ENCODE peak calls at places on chromosomes 2 and 18, in nine cellular contexts. F is A549; P is EL; W is stimulated activated CD4-positive, alpha-beta T cell treated with anti-CD3 and anti-CD28 coated beads, Interleukin-15, amount 100 ng/mL, for 24 hours; A is NCI-H1417; K is Panc1; Z is GF-D8; I is GM12892; Y is SIG-M5. M is an unnamed sample.

GRCh38 chr18:9468998-9469397 is 6.3 kb upstream of the RALBP1 start:
- DNase-seq in F (no peak), P (no peak), W (no peak), A (no peak), K (no peak), Z (no peak), I (no peak), Y (no peak), M (no peak)

GRCh38 chr2:11129598-11130449 is 25.4 kb upstream of the SLC66A3 start:
- DNase-seq in F (peak), P (no peak), W (peak), A (peak), K (no peak), Z (no peak), I (peak), Y (no peak), M (no peak)

GRCh38 chr2:119009110-119009509 is 67.1 kb downstream of the MARCO start:
- DNase-seq in F (no peak), P (no peak), W (no peak), A (no peak), K (no peak), Z (no peak), I (no peak), Y (no peak), M (no peak)

GRCh38 chr2:241168366-241168765 is 18.1 kb downstream of the PPP1R7 start:
- DNase-seq in F (no peak), P (no peak), W (no peak), A (no peak), K (no peak), Z (no peak), I (no peak), Y (no peak), M (no peak)

GRCh38 chr2:205546417-205546816 is 135.9 kb upstream of the NRP2 start:
- DNase-seq in F (no peak), P (no peak), W (no peak), A (no peak), K (no peak), Z (peak), I (no peak), Y (peak), M (no peak)

GRCh38 chr18:75880266-75880665 is 452.8 kb upstream of the SMIM21 start:
- DNase-seq in F (no peak), P (no peak), W (no peak), A (no peak), K (no peak), Z (no peak), I (no peak), Y (no peak), M (no peak)

GRCh38 chr2:238305092-238305862 is 15.0 kb upstream of the TRAF3IP1 start:
- DNase-seq in F (no peak), P (no peak), W (no peak), A (no peak), K (no peak), Z (no peak), I (no peak), Y (no peak), M (no peak)

GRCh38 chr2:235432741-235433520 is 60.9 kb upstream of the AGAP1 start:
- DNase-seq in F (no peak), P (no peak), W (no peak), A (no peak), K (no peak), Z (no peak), I (no peak), Y (no peak), M (no peak)

GRCh38 chr2:149561309-149561926 is 26.2 kb downstream of the MMADHC start:
- DNase-seq in F (no peak), P (peak), W (no peak), A (peak), K (no peak), Z (no peak), I (no peak), Y (no peak), M (no peak)

GRCh38 chr2:65345626-65346025 is 86.8 kb downstream of the SPRED2 start:
- DNase-seq in F (no peak), P (no peak), W (no peak), A (no peak), K (no peak), Z (no peak), I (no peak), Y (no peak), M (no peak)

GRCh38 chr2:198448803-198449202 is 644.4 kb downstream of the PLCL1 start:
- DNase-seq in F (no peak), P (no peak), W (no peak), A (no peak), K (no peak), Z (no peak), I (no peak), Y (no peak), M (no peak)

GRCh38 chr2:95074663-95075439 is 46.8 kb downstream of the MRPS5 start:
- DNase-seq in F (no peak), P (no peak), W (peak), A (peak), K (no peak), Z (no peak), I (no peak), Y (no peak), M (no peak)

GRCh38 chr2:135662088-135662487 is 79.6 kb upstream of the UBXN4 start:
- DNase-seq in F (no peak), P (peak), W (no peak), A (no peak), K (no peak), Z (no peak), I (no peak), Y (no peak), M (no peak)

GRCh38 chr2:121648611-121649401 is 456 bp downstream of the CLASP1 start:
- DNase-seq in F (peak), P (peak), W (peak), A (peak), K (no peak), Z (no peak), I (peak), Y (no peak), M (peak)

GRCh38 chr2:240154606-240155005 is 14.1 kb upstream of the OTOS start:
- DNase-seq in F (no peak), P (no peak), W (no peak), A (no peak), K (no peak), Z (no peak), I (no peak), Y (no peak), M (no peak)

GRCh38 chr2:219722276-219722883 is 95.0 kb downstream of the SLC4A3 start:
- DNase-seq in F (no peak), P (peak), W (no peak), A (no peak), K (no peak), Z (no peak), I (no peak), Y (no peak), M (no peak)

GRCh38 chr2:8659092-8659734 is 22.6 kb upstream of the ID2 start:
- DNase-seq in F (no peak), P (no peak), W (no peak), A (no peak), K (no peak), Z (no peak), I (no peak), Y (no peak), M (no peak)

GRCh38 chr2:12164689-12165088 is 418.3 kb downstream of the LPIN1 start:
- DNase-seq in F (no peak), P (no peak), W (no peak), A (no peak), K (no peak), Z (no peak), I (no peak), Y (no peak), M (no peak)

GRCh38 chr18:62844850-62845643 is 129.7 kb downstream of the PHLPP1 start:
- DNase-seq in F (no peak), P (no peak), W (peak), A (no peak), K (no peak), Z (no peak), I (no peak), Y (no peak), M (no peak)

GRCh38 chr2:45932278-45932975 is 281.0 kb downstream of the PRKCE start:
- DNase-seq in F (no peak), P (peak), W (no peak), A (no peak), K (no peak), Z (no peak), I (no peak), Y (no peak), M (peak)

GRCh38 chr2:56185101-56185581 is 1.4 kb downstream of the CCDC85A start:
- DNase-seq in F (peak), P (peak), W (peak), A (peak), K (no peak), Z (no peak), I (no peak), Y (no peak), M (peak)

GRCh38 chr2:9565436-9566153 is 10.0 kb upstream of the ADAM17 start:
- DNase-seq in F (peak), P (peak), W (no peak), A (no peak), K (peak), Z (no peak), I (no peak), Y (no peak), M (peak)

GRCh38 chr2:236086971-236087465 is 81.2 kb downstream of the GBX2 start:
- DNase-seq in F (no peak), P (no peak), W (no peak), A (no peak), K (no peak), Z (no peak), I (no peak), Y (no peak), M (no peak)

GRCh38 chr2:23628926-23629325 is 243.9 kb downstream of the KLHL29 start:
- DNase-seq in F (no peak), P (no peak), W (no peak), A (no peak), K (no peak), Z (no peak), I (no peak), Y (no peak), M (no peak)

GRCh38 chr18:71899707-71900483 is 644.2 kb downstream of the CBLN2 start:
- DNase-seq in F (no peak), P (no peak), W (no peak), A (peak), K (no peak), Z (no peak), I (no peak), Y (no peak), M (no peak)

GRCh38 chr18:45559258-45559657 is 56.0 kb upstream of the SLC14A2 start:
- DNase-seq in F (no peak), P (no peak), W (no peak), A (no peak), K (no peak), Z (no peak), I (no peak), Y (no peak), M (no peak)

GRCh38 chr18:5152335-5153020 is 44.6 kb downstream of the AKAIN1 start:
- DNase-seq in F (no peak), P (no peak), W (no peak), A (no peak), K (no peak), Z (no peak), I (no peak), Y (no peak), M (no peak)

GRCh38 chr18:6203791-6204190 is 210.9 kb downstream of the L3MBTL4 start:
- DNase-seq in F (no peak), P (no peak), W (no peak), A (no peak), K (no peak), Z (no peak), I (no peak), Y (no peak), M (no peak)

GRCh38 chr18:59900222-59901128 is 679 bp downstream of the PMAIP1 start:
- DNase-seq in F (no peak), P (peak), W (peak), A (peak), K (no peak), Z (peak), I (no peak), Y (peak), M (no peak)

GRCh38 chr2:24237313-24237712 is 62.5 kb downstream of the FAM228A start:
- DNase-seq in F (no peak), P (no peak), W (no peak), A (no peak), K (no peak), Z (no peak), I (no peak), Y (no peak), M (no peak)

GRCh38 chr2:42052702-42053481 is 5.1 kb downstream of the PKDCC start:
- DNase-seq in F (no peak), P (no peak), W (no peak), A (no peak), K (no peak), Z (no peak), I (no peak), Y (no peak), M (no peak)

GRCh38 chr2:45821558-45822271 is 170.2 kb downstream of the PRKCE start:
- DNase-seq in F (peak), P (peak), W (no peak), A (peak), K (no peak), Z (no peak), I (no peak), Y (no peak), M (peak)